ENCODE peak calls at places on chromosomes 13 and 19, in four cellular contexts. U, R, N and T are unnamed samples.

GRCh38 chr19:12918253-12918652 is 840 bp downstream of the SYCE2 start:
- DNase-seq in U (no peak), R (no peak), N (no peak), T (no peak)

GRCh38 chr19:40090256-40091204 is at the start of gene ZNF780A:
- DNase-seq in U (peak; percentile 89), R (peak; percentile 60), N (peak; percentile 41), T (peak; percentile 84)

GRCh38 chr13:21150013-21150412 is 26.3 kb downstream of the SKA3 start:
- DNase-seq in U (no peak), R (no peak), N (no peak), T (no peak)

GRCh38 chr13:113954046-113954841 is 19.6 kb downstream of the C13orf46 start:
- DNase-seq in U (peak; percentile 47), R (no peak), N (no peak), T (no peak)

GRCh38 chr13:27927444-27928352 is 7.9 kb downstream of the PDX1 start:
- DNase-seq in U (no peak), R (no peak), N (no peak), T (no peak)

GRCh38 chr19:49690656-49691242 is at the start of gene CPT1C:
- DNase-seq in U (peak; percentile 86), R (no peak), N (peak; percentile 84), T (peak; percentile 87)

GRCh38 chr19:664913-665443 is 2.0 kb upstream of the RNF126 start:
- DNase-seq in U (peak; percentile 90), R (peak; percentile 54), N (no peak), T (peak; percentile 74)

GRCh38 chr13:109610517-109610916 is 175.9 kb downstream of the IRS2 start:
- DNase-seq in U (peak; percentile 70), R (no peak), N (no peak), T (no peak)

GRCh38 chr13:70960841-70961443 is 852.7 kb upstream of the KLHL1 start:
- DNase-seq in U (no peak), R (no peak), N (no peak), T (peak; percentile 25)

GRCh38 chr19:48004236-48004635 is 9.8 kb downstream of the ELSPBP1 start:
- DNase-seq in U (no peak), R (no peak), N (no peak), T (no peak)

GRCh38 chr19:9917322-9917721 is 19.0 kb downstream of the OLFM2 start:
- DNase-seq in U (no peak), R (no peak), N (peak; percentile 13), T (peak; percentile 45)

GRCh38 chr13:57638147-57638890 is 6.8 kb downstream of the PCDH17 start:
- DNase-seq in U (no peak), R (no peak), N (no peak), T (no peak)

GRCh38 chr13:24075137-24075975 is 85.2 kb upstream of the SPATA13 start:
- DNase-seq in U (no peak), R (no peak), N (no peak), T (no peak)

GRCh38 chr19:44587863-44588752 is 25.3 kb upstream of the IGSF23 start:
- DNase-seq in U (no peak), R (no peak), N (no peak), T (no peak)

GRCh38 chr19:2294377-2295335 is 12.7 kb upstream of the PEAK3 start:
- DNase-seq in U (no peak), R (no peak), N (no peak), T (no peak)

GRCh38 chr19:6516018-6516658 is 14.0 kb upstream of the TUBB4A start:
- DNase-seq in U (peak; percentile 94), R (no peak), N (peak; percentile 95), T (peak; percentile 94)

GRCh38 chr13:97502192-97502591 is 68.2 kb downstream of the RAP2A start:
- DNase-seq in U (no peak), R (no peak), N (no peak), T (no peak)

GRCh38 chr13:67143544-67144115 is 86.5 kb downstream of the PCDH9 start:
- DNase-seq in U (no peak), R (no peak), N (no peak), T (no peak)

GRCh38 chr19:51359294-51359693 is 6.9 kb downstream of the ETFB start:
- DNase-seq in U (no peak), R (no peak), N (no peak), T (no peak)

GRCh38 chr19:17348700-17349099 is 11.3 kb downstream of the GTPBP3 start:
- DNase-seq in U (peak; percentile 81), R (no peak), N (peak; percentile 61), T (peak; percentile 33)

GRCh38 chr13:32530841-32531253 is 7.7 kb downstream of the N4BP2L2 start:
- DNase-seq in U (no peak), R (no peak), N (no peak), T (no peak)

GRCh38 chr19:8210660-8211101 is 1.5 kb downstream of the CERS4 start:
- DNase-seq in U (no peak), R (no peak), N (no peak), T (no peak)

GRCh38 chr13:24112791-24113190 is 47.7 kb upstream of the SPATA13 start:
- DNase-seq in U (no peak), R (no peak), N (no peak), T (no peak)

GRCh38 chr19:40804783-40805242 is 5.8 kb downstream of the EGLN2 start:
- DNase-seq in U (no peak), R (no peak), N (no peak), T (no peak)

GRCh38 chr13:99308481-99309087 is 1.4 kb upstream of the GPR183 start:
- DNase-seq in U (no peak), R (no peak), N (no peak), T (no peak)

GRCh38 chr19:17757125-17757524 is 5.8 kb downstream of the FCHO1 start:
- DNase-seq in U (peak; percentile 78), R (no peak), N (no peak), T (no peak)

GRCh38 chr19:41886761-41887710 is 4.1 kb downstream of the ARHGEF1 start:
- DNase-seq in U (no peak), R (peak; percentile 47), N (no peak), T (no peak)

GRCh38 chr19:48720251-48720612 is 707 bp upstream of the MAMSTR start:
- DNase-seq in U (no peak), R (no peak), N (no peak), T (no peak)

GRCh38 chr19:16612631-16613030 is 15.4 kb downstream of the MED26 start:
- DNase-seq in U (no peak), R (no peak), N (no peak), T (no peak)

GRCh38 chr13:51668580-51669195 is 84.4 kb downstream of the WDFY2 start:
- DNase-seq in U (no peak), R (no peak), N (no peak), T (no peak)

GRCh38 chr19:3633559-3633988 is 7.0 kb upstream of the CACTIN start:
- DNase-seq in U (no peak), R (no peak), N (no peak), T (no peak)